ENCODE peak calls at places on chromosomes 16 and 17, in nine cellular contexts. N, P, L, Z, I, U, Y, V and B are unnamed samples.

GRCh38 chr17:51056813-51057510 is 63.7 kb downstream of the SPAG9 start:
- DNase-seq in U (peak; percentile 92), L (no peak), Z (peak; percentile 60), I (peak; percentile 80), Y (peak; percentile 62), P (peak; percentile 77), V (no peak), N (peak; percentile 19), B (peak; percentile 44)

GRCh38 chr17:63538693-63539595 is 11.3 kb upstream of the DCAF7 start:
- DNase-seq in U (no peak), P (no peak), I (no peak), V (no peak), N (no peak), L (peak; percentile 49), Z (no peak), Y (no peak), B (no peak)

GRCh38 chr16:21279501-21279900 is 1.4 kb upstream of the CRYM start:
- DNase-seq in N (no peak), L (peak; percentile 27), V (no peak), Z (no peak), Y (no peak), I (no peak), P (no peak), U (peak; percentile 36), B (no peak)

GRCh38 chr16:70410736-70411135 is 28.2 kb downstream of the ST3GAL2 start:
- DNase-seq in V (no peak), L (no peak), I (no peak), Y (no peak), N (no peak), Z (no peak), U (no peak), P (no peak), B (no peak)

GRCh38 chr16:71594000-71594646 is 17.2 kb upstream of the TAT start:
- DNase-seq in U (no peak), N (no peak), Z (no peak), Y (no peak), I (no peak), L (no peak), V (no peak), P (no peak), B (no peak)

GRCh38 chr17:36142230-36142629 is 34.2 kb downstream of the TBC1D3B start:
- DNase-seq in U (no peak), Y (no peak), P (no peak), L (no peak), I (no peak), V (no peak), N (no peak), Z (no peak), B (no peak)

GRCh38 chr16:88303890-88304819 is 78.6 kb upstream of the ZNF469 start:
- DNase-seq in P (no peak), Y (no peak), I (peak; percentile 36), V (peak; percentile 53), L (no peak), N (peak; percentile 24), Z (peak; percentile 47), U (peak; percentile 95), B (no peak)

GRCh38 chr16:14095883-14096551 is 24.9 kb downstream of the MRTFB start:
- DNase-seq in I (peak; percentile 45), P (no peak), Y (no peak), U (no peak), V (no peak), Z (peak; percentile 67), L (no peak), N (no peak), B (no peak)

GRCh38 chr16:85891776-85892166 is 7.2 kb upstream of the IRF8 start:
- DNase-seq in U (no peak), V (no peak), Y (no peak), P (no peak), Z (no peak), N (no peak), I (no peak), L (no peak), B (no peak)

GRCh38 chr16:85662036-85662812 is 26.5 kb downstream of the GINS2 start:
- DNase-seq in Y (no peak), V (peak; percentile 39), L (no peak), P (no peak), I (peak; percentile 7), N (no peak), U (no peak), Z (no peak), B (no peak)

GRCh38 chr16:73086108-73086507 is 38.2 kb upstream of the ZFHX3 start:
- DNase-seq in Z (no peak), L (no peak), I (no peak), V (no peak), P (no peak), N (no peak), U (no peak), Y (no peak), B (no peak)

GRCh38 chr17:29566473-29567361 is at the start of gene ABHD15:
- DNase-seq in Y (peak; percentile 75), L (peak; percentile 86), N (no peak), U (peak; percentile 92), Z (peak; percentile 82), I (peak; percentile 47), V (peak; percentile 86), P (peak; percentile 43), B (no peak)

GRCh38 chr17:964881-965280 is 14.7 kb downstream of the NXN start:
- DNase-seq in V (no peak), Z (no peak), I (no peak), Y (no peak), N (no peak), U (no peak), P (no peak), L (no peak), B (no peak)

DNA sequence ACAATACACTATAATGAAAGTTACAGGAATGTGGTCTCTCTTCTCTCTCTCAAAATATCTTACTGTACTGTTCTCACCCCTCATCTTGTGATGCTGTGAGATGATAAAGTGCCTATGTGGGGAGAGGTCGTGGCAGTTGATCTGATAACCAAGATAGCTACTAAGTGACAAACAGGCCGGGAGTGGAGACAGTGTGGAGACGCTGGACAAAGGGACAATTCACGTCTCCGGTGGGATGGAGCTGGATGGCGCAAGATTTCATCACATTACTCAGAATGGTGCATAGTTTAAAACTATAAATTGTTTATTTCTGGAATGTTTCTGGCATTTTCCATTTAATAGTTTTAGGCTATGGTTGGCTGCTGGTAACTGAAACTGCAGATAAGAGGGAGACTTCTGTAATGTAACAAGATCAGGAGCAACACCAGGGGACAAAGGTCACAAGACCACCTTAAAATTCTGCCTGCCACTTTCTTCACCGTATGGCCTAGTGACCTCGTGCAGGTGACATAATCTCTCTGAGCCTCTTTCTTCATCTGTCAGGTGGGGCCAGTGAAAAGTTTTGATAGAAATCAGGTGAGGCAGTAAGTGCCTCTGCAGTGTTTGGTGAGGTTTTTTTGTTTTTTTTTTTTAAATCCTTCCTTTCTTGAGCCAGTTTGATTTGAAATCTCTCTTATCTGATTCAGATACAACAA is 54.4 kb upstream of the LGALS9 start:
- DNase-seq in Z (no peak), U (peak; percentile 17), Y (no peak), V (no peak), L (no peak), I (peak; percentile 75), P (no peak), N (no peak), B (no peak)
- H3K4me1 ChIP-seq in Z (peaks cover 92% of the 10 kb centered on the region), U (peaks cover 44% of the 10 kb centered on the region), Y (no peaks in the 10 kb centered on the region), V (no peaks in the 10 kb centered on the region), L (no peaks in the 10 kb centered on the region), I (peaks cover 52% of the 10 kb centered on the region), P (peaks cover 25% of the 10 kb centered on the region), N (peaks cover 54% of the 10 kb centered on the region), B (no peaks in the 10 kb centered on the region)

GRCh38 chr16:8620535-8620934 is 963 bp upstream of the METTL22 start:
- DNase-seq in U (peak; percentile 14), I (no peak), N (no peak), P (no peak), L (no peak), V (no peak), Y (no peak), Z (no peak), B (no peak)
- H3K4me1 ChIP-seq in U (peaks cover 21% of the 10 kb centered on the region), I (no peaks in the 10 kb centered on the region), N (peaks cover 6% of the 10 kb centered on the region), P (peaks cover 2% of the 10 kb centered on the region), L (peaks cover 10% of the 10 kb centered on the region), V (peaks cover 9% of the 10 kb centered on the region), Y (no peaks in the 10 kb centered on the region), Z (peaks cover 17% of the 10 kb centered on the region), B (peaks cover 10% of the 10 kb centered on the region)

GRCh38 chr17:78780852-78781338 is 1.2 kb downstream of the CYTH1 start:
- DNase-seq in V (no peak), U (peak; percentile 68), Y (no peak), L (no peak), I (no peak), P (no peak), Z (no peak), N (no peak), B (no peak)

GRCh38 chr17:78780335-78780734 is 1.7 kb downstream of the CYTH1 start:
- DNase-seq in U (no peak), L (no peak), N (no peak), I (no peak), Y (peak; percentile 30), V (no peak), P (no peak), Z (no peak), B (peak; percentile 44)

GRCh38 chr17:78781339-78782304 is at the start of gene CYTH1:
- DNase-seq in P (no peak), Z (peak; percentile 46), U (peak; percentile 70), Y (peak; percentile 44), N (peak; percentile 31), L (peak; percentile 76), I (peak; percentile 41), V (peak; percentile 82), B (peak; percentile 50)

GRCh38 chr17:78777886-78778285 is 4.2 kb downstream of the CYTH1 start:
- DNase-seq in N (no peak), Y (no peak), V (no peak), P (no peak), L (no peak), I (no peak), Z (no peak), U (no peak), B (peak; percentile 32)

GRCh38 chr17:78779848-78780247 is 2.2 kb downstream of the CYTH1 start:
- DNase-seq in P (no peak), L (no peak), Z (peak; percentile 43), V (no peak), I (no peak), U (no peak), Y (peak; percentile 84), N (no peak), B (peak; percentile 78)
- H3K4me1 ChIP-seq in P (peaks cover 14% of the 10 kb centered on the region), L (peaks cover 5% of the 10 kb centered on the region), Z (peaks cover 29% of the 10 kb centered on the region), V (peaks cover 26% of the 10 kb centered on the region), I (no peaks in the 10 kb centered on the region), U (peaks cover 10% of the 10 kb centered on the region), Y (peaks cover 37% of the 10 kb centered on the region), N (peaks cover 49% of the 10 kb centered on the region), B (peaks cover 52% of the 10 kb centered on the region)

DNA sequence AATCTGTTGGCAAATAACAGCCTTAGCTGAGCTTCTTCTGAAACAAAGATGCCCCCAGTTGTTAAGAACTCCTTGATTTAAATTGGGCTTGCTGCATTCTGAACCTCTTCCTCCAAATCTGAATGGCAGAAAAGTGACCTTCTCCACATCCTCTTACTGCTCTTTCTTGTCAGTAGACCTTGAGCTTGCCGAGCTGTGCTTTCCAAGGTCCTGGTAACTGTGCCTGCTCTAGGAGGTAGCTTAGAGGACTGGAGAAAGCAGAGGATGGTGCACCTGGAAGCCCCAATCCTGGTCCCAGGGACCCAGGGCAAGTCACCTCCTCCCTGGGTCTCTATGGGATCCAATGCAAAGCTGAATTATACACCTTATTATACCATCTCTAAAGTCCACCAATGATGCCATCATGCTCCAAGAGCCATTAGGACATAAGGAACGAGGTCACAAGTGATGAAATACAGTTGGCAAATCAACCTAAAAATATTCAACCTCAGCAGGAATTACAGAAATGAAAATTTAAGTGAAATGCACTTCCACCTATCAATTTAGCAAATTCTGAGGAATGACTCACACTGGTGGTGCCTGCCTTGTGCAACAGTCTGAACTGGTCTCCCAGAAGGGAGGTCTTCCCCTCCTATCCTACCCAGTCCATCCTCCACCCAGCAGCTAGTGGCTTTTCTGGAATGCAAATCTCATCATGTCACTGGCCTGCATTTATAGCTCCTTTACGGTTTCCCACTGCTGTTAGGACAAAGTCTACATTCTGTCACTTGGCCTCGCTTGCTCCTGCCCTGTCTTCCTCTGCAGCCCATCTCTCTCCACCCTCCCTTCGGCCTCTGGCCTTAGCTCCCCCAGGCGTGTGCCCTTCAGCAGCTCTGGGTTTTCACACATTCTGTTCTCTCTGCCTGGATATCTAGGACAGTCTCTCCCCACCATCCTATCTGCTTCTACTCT is 36.6 kb downstream of the TOM1L2 start:
- DNase-seq in Y (no peak), I (peak; percentile 86), P (peak; percentile 53), U (peak; percentile 95), N (no peak), Z (peak; percentile 65), L (peak; percentile 72), V (no peak), B (no peak)
- H3K4me1 ChIP-seq in Y (peaks cover 19% of the 10 kb centered on the region), I (peaks cover 3% of the 10 kb centered on the region), P (peaks cover 39% of the 10 kb centered on the region), U (peaks cover 61% of the 10 kb centered on the region), N (no peaks in the 10 kb centered on the region), Z (peaks cover 29% of the 10 kb centered on the region), L (peaks cover 9% of the 10 kb centered on the region), V (peaks cover 48% of the 10 kb centered on the region), B (peaks cover 23% of the 10 kb centered on the region)